ENCODE peak calls at places on chromosome 2, in nine cellular contexts. One of them, this sample, is unnamed.

GRCh38 chr2:111652038-111652437 is 232.0 kb downstream of the ANAPC1 start:
- DNase-seq in HCT116: no peak
- DNase-seq in vagina: no peak
- DNase-seq in sigmoid colon: no peak
- DNase-seq in breast epithelium: no peak
- DNase-seq in endothelial cell of umbilical vein: no peak
- DNase-seq in transverse colon: no peak
- DNase-seq in HepG2: no peak
- DNase-seq in GM12891: no peak
- DNase-seq in this sample: no peak

GRCh38 chr2:54557601-54558187 is 101.6 kb downstream of the SPTBN1 start:
- DNase-seq in HCT116: peak; percentile 81
- DNase-seq in vagina: no peak
- DNase-seq in sigmoid colon: peak; percentile 73
- DNase-seq in breast epithelium: peak; percentile 48
- DNase-seq in endothelial cell of umbilical vein: peak; percentile 73
- DNase-seq in transverse colon: peak; percentile 74
- DNase-seq in HepG2: peak; percentile 74
- DNase-seq in GM12891: no peak
- DNase-seq in this sample: no peak

GRCh38 chr2:5673148-5673860 is 18.9 kb upstream of the SOX11 start:
- DNase-seq in HCT116: no peak
- DNase-seq in vagina: no peak
- DNase-seq in sigmoid colon: no peak
- DNase-seq in breast epithelium: no peak
- DNase-seq in endothelial cell of umbilical vein: no peak
- DNase-seq in transverse colon: no peak
- DNase-seq in HepG2: no peak
- DNase-seq in GM12891: no peak
- DNase-seq in this sample: no peak

GRCh38 chr2:56565143-56565542 is 381.4 kb downstream of the CCDC85A start:
- DNase-seq in HCT116: no peak
- DNase-seq in vagina: no peak
- DNase-seq in sigmoid colon: no peak
- DNase-seq in breast epithelium: no peak
- DNase-seq in endothelial cell of umbilical vein: no peak
- DNase-seq in transverse colon: no peak
- DNase-seq in HepG2: no peak
- DNase-seq in GM12891: no peak
- DNase-seq in this sample: no peak

GRCh38 chr2:106143495-106144215 is 50.4 kb downstream of the UXS1 start:
- DNase-seq in HCT116: no peak
- DNase-seq in vagina: no peak
- DNase-seq in sigmoid colon: no peak
- DNase-seq in breast epithelium: no peak
- DNase-seq in endothelial cell of umbilical vein: peak; percentile 10
- DNase-seq in transverse colon: no peak
- DNase-seq in HepG2: no peak
- DNase-seq in GM12891: no peak
- DNase-seq in this sample: no peak

GRCh38 chr2:9336209-9336533 is 87.2 kb downstream of the ITGB1BP1 start:
- DNase-seq in HCT116: no peak
- DNase-seq in vagina: no peak
- DNase-seq in sigmoid colon: no peak
- DNase-seq in breast epithelium: no peak
- DNase-seq in endothelial cell of umbilical vein: peak; percentile 17
- DNase-seq in transverse colon: no peak
- DNase-seq in HepG2: peak; percentile 93
- DNase-seq in GM12891: peak; percentile 43
- DNase-seq in this sample: peak; percentile 13

GRCh38 chr2:88188741-88189140 is 18.6 kb downstream of the THNSL2 start:
- DNase-seq in HCT116: no peak
- DNase-seq in vagina: no peak
- DNase-seq in sigmoid colon: no peak
- DNase-seq in breast epithelium: no peak
- DNase-seq in endothelial cell of umbilical vein: no peak
- DNase-seq in transverse colon: no peak
- DNase-seq in HepG2: no peak
- DNase-seq in GM12891: no peak
- DNase-seq in this sample: no peak

GRCh38 chr2:170883683-170884082 is 45.4 kb upstream of the GORASP2 start:
- DNase-seq in HCT116: no peak
- DNase-seq in vagina: no peak
- DNase-seq in sigmoid colon: no peak
- DNase-seq in breast epithelium: no peak
- DNase-seq in endothelial cell of umbilical vein: no peak
- DNase-seq in transverse colon: no peak
- DNase-seq in HepG2: no peak
- DNase-seq in GM12891: no peak
- DNase-seq in this sample: no peak

GRCh38 chr2:202577250-202578183 is 57.3 kb upstream of the FAM117B start:
- DNase-seq in HCT116: no peak
- DNase-seq in vagina: no peak
- DNase-seq in sigmoid colon: no peak
- DNase-seq in breast epithelium: no peak
- DNase-seq in endothelial cell of umbilical vein: no peak
- DNase-seq in transverse colon: no peak
- DNase-seq in HepG2: peak; percentile 62
- DNase-seq in GM12891: no peak
- DNase-seq in this sample: no peak

GRCh38 chr2:86375623-86376022 is 38.2 kb upstream of the REEP1 start:
- DNase-seq in HCT116: no peak
- DNase-seq in vagina: no peak
- DNase-seq in sigmoid colon: no peak
- DNase-seq in breast epithelium: no peak
- DNase-seq in endothelial cell of umbilical vein: no peak
- DNase-seq in transverse colon: no peak
- DNase-seq in HepG2: no peak
- DNase-seq in GM12891: no peak
- DNase-seq in this sample: no peak

GRCh38 chr2:27954261-27954673 is 63.7 kb downstream of the BABAM2 start:
- DNase-seq in HCT116: no peak
- DNase-seq in vagina: no peak
- DNase-seq in sigmoid colon: no peak
- DNase-seq in breast epithelium: no peak
- DNase-seq in endothelial cell of umbilical vein: peak; percentile 65
- DNase-seq in transverse colon: peak; percentile 22
- DNase-seq in HepG2: no peak
- DNase-seq in GM12891: no peak
- DNase-seq in this sample: no peak

GRCh38 chr2:207479198-207479785 is 50.5 kb upstream of the CREB1 start:
- DNase-seq in HCT116: no peak
- DNase-seq in vagina: no peak
- DNase-seq in sigmoid colon: no peak
- DNase-seq in breast epithelium: no peak
- DNase-seq in endothelial cell of umbilical vein: no peak
- DNase-seq in transverse colon: no peak
- DNase-seq in HepG2: peak; percentile 52
- DNase-seq in GM12891: no peak
- DNase-seq in this sample: no peak

GRCh38 chr2:239398536-239398935 is 2.3 kb downstream of the HDAC4 start:
- DNase-seq in HCT116: no peak
- DNase-seq in vagina: no peak
- DNase-seq in sigmoid colon: peak; percentile 65
- DNase-seq in breast epithelium: no peak
- DNase-seq in endothelial cell of umbilical vein: no peak
- DNase-seq in transverse colon: no peak
- DNase-seq in HepG2: no peak
- DNase-seq in GM12891: no peak
- DNase-seq in this sample: no peak

GRCh38 chr2:20122864-20123263 is 71.4 kb upstream of the LAPTM4A start:
- DNase-seq in HCT116: no peak
- DNase-seq in vagina: no peak
- DNase-seq in sigmoid colon: no peak
- DNase-seq in breast epithelium: no peak
- DNase-seq in endothelial cell of umbilical vein: no peak
- DNase-seq in transverse colon: no peak
- DNase-seq in HepG2: no peak
- DNase-seq in GM12891: no peak
- DNase-seq in this sample: no peak
- TF ChIP-seq POLR2AphosphoS5 in HCT116: no peak
- TF ChIP-seq POLR2AphosphoS5 in vagina: peak; percentile 39
- TF ChIP-seq POLR2AphosphoS5 in sigmoid colon: no peak
- TF ChIP-seq POLR2AphosphoS5 in breast epithelium: no peak
- TF ChIP-seq POLR2AphosphoS5 in endothelial cell of umbilical vein: no peak
- TF ChIP-seq POLR2AphosphoS5 in transverse colon: no peak
- TF ChIP-seq POLR2AphosphoS5 in HepG2: no peak
- TF ChIP-seq POLR2AphosphoS5 in GM12891: no peak
- TF ChIP-seq POLR2AphosphoS5 in this sample: no peak

GRCh38 chr2:74419345-74419744 is 2.1 kb downstream of the C2orf81 start:
- DNase-seq in HCT116: no peak
- DNase-seq in vagina: no peak
- DNase-seq in sigmoid colon: no peak
- DNase-seq in breast epithelium: no peak
- DNase-seq in endothelial cell of umbilical vein: no peak
- DNase-seq in transverse colon: no peak
- DNase-seq in HepG2: no peak
- DNase-seq in GM12891: no peak
- DNase-seq in this sample: no peak

GRCh38 chr2:74423226-74424095 is 1.9 kb downstream of the WDR54 start:
- DNase-seq in HCT116: no peak
- DNase-seq in vagina: no peak
- DNase-seq in sigmoid colon: peak; percentile 64
- DNase-seq in breast epithelium: no peak
- DNase-seq in endothelial cell of umbilical vein: no peak
- DNase-seq in transverse colon: no peak
- DNase-seq in HepG2: no peak
- DNase-seq in GM12891: no peak
- DNase-seq in this sample: no peak

GRCh38 chr2:74424139-74424992 is 2.8 kb downstream of the WDR54 start:
- DNase-seq in HCT116: no peak
- DNase-seq in vagina: no peak
- DNase-seq in sigmoid colon: peak; percentile 24
- DNase-seq in breast epithelium: no peak
- DNase-seq in endothelial cell of umbilical vein: no peak
- DNase-seq in transverse colon: no peak
- DNase-seq in HepG2: no peak
- DNase-seq in GM12891: no peak
- DNase-seq in this sample: no peak

GRCh38 chr2:74420006-74420405 is 1.4 kb downstream of the C2orf81 start:
- DNase-seq in HCT116: no peak
- DNase-seq in vagina: no peak
- DNase-seq in sigmoid colon: no peak
- DNase-seq in breast epithelium: no peak
- DNase-seq in endothelial cell of umbilical vein: no peak
- DNase-seq in transverse colon: no peak
- DNase-seq in HepG2: no peak
- DNase-seq in GM12891: no peak
- DNase-seq in this sample: no peak

DNA sequence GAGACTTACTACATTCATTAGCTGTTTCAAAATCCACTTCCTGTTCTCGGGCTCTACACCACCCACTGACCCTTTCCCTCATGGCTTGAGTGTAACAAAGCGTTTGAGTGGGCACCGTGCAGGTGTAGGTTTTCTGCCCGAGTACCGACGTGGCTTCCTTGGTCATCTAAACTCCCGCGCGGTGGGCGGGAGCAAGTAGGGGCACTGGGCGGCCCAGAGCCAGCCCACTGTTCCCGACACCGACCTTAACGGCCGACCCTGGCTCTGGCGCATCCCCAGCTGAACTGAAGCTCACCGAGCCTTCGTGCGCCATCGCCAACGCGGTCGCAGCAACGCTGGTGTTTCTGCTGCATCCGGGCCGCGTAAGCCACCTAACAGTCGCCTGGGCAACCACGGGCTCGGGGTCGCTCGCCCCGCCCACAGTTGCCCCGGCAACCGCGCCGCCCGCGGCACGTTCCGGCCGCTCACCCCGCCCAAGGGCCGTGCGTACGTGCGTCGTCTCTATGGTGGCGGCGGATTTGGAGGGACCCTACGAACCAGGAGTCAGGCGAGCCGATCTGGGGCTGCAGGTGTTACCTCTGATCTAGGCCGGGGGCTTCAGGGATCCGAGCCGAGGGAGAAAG is at the start of the genes C2orf81 and WDR54:
- DNase-seq in HCT116: peak; percentile 79
- DNase-seq in vagina: no peak
- DNase-seq in sigmoid colon: peak; percentile 92
- DNase-seq in breast epithelium: peak; percentile 57
- DNase-seq in endothelial cell of umbilical vein: peak; percentile 86
- DNase-seq in transverse colon: peak; percentile 91
- DNase-seq in HepG2: peak; percentile 75
- DNase-seq in GM12891: peak; percentile 95
- DNase-seq in this sample: peak; percentile 94
- TF ChIP-seq POLR2A in HCT116: peak; percentile 60
- TF ChIP-seq POLR2A in vagina: no peak
- TF ChIP-seq POLR2A in sigmoid colon: no peak
- TF ChIP-seq POLR2A in breast epithelium: peak; percentile 28
- TF ChIP-seq POLR2A in endothelial cell of umbilical vein: no peak
- TF ChIP-seq POLR2A in transverse colon: peak; percentile 43
- TF ChIP-seq POLR2A in HepG2: peak; percentile 37
- TF ChIP-seq POLR2A in GM12891: peak; percentile 95
- TF ChIP-seq POLR2A in this sample: peak; percentile 93

GRCh38 chr2:30689496-30690125 is 117.6 kb downstream of the CAPN13 start:
- DNase-seq in HCT116: no peak
- DNase-seq in vagina: no peak
- DNase-seq in sigmoid colon: peak; percentile 56
- DNase-seq in breast epithelium: no peak
- DNase-seq in endothelial cell of umbilical vein: no peak
- DNase-seq in transverse colon: no peak
- DNase-seq in HepG2: no peak
- DNase-seq in GM12891: no peak
- DNase-seq in this sample: no peak

GRCh38 chr2:30691091-30691947 is 115.9 kb downstream of the CAPN13 start:
- DNase-seq in HCT116: no peak
- DNase-seq in vagina: no peak
- DNase-seq in sigmoid colon: peak; percentile 25
- DNase-seq in breast epithelium: no peak
- DNase-seq in endothelial cell of umbilical vein: no peak
- DNase-seq in transverse colon: no peak
- DNase-seq in HepG2: no peak
- DNase-seq in GM12891: no peak
- DNase-seq in this sample: no peak

GRCh38 chr2:30688956-30689401 is 118.3 kb downstream of the CAPN13 start:
- DNase-seq in HCT116: no peak
- DNase-seq in vagina: no peak
- DNase-seq in sigmoid colon: peak; percentile 60
- DNase-seq in breast epithelium: peak; percentile 64
- DNase-seq in endothelial cell of umbilical vein: no peak
- DNase-seq in transverse colon: no peak
- DNase-seq in HepG2: no peak
- DNase-seq in GM12891: no peak
- DNase-seq in this sample: no peak

GRCh38 chr2:30691948-30692828 is 115.1 kb downstream of the CAPN13 start:
- DNase-seq in HCT116: no peak
- DNase-seq in vagina: no peak
- DNase-seq in sigmoid colon: peak; percentile 56
- DNase-seq in breast epithelium: no peak
- DNase-seq in endothelial cell of umbilical vein: no peak
- DNase-seq in transverse colon: no peak
- DNase-seq in HepG2: no peak
- DNase-seq in GM12891: no peak
- DNase-seq in this sample: no peak

GRCh38 chr2:30690126-30690561 is 117.1 kb downstream of the CAPN13 start:
- DNase-seq in HCT116: no peak
- DNase-seq in vagina: no peak
- DNase-seq in sigmoid colon: peak; percentile 64
- DNase-seq in breast epithelium: peak; percentile 92
- DNase-seq in endothelial cell of umbilical vein: no peak
- DNase-seq in transverse colon: no peak
- DNase-seq in HepG2: no peak
- DNase-seq in GM12891: no peak
- DNase-seq in this sample: no peak
- TF ChIP-seq POLR2AphosphoS5 in HCT116: no peak
- TF ChIP-seq POLR2AphosphoS5 in vagina: peak; percentile 32
- TF ChIP-seq POLR2AphosphoS5 in sigmoid colon: peak; percentile 16
- TF ChIP-seq POLR2AphosphoS5 in breast epithelium: peak; percentile 50
- TF ChIP-seq POLR2AphosphoS5 in endothelial cell of umbilical vein: no peak
- TF ChIP-seq POLR2AphosphoS5 in transverse colon: peak; percentile 44
- TF ChIP-seq POLR2AphosphoS5 in HepG2: no peak
- TF ChIP-seq POLR2AphosphoS5 in GM12891: no peak
- TF ChIP-seq POLR2AphosphoS5 in this sample: no peak

GRCh38 chr2:70089220-70089945 is 2.1 kb downstream of the PCBP1 start:
- DNase-seq in HCT116: no peak
- DNase-seq in vagina: no peak
- DNase-seq in sigmoid colon: peak; percentile 69
- DNase-seq in breast epithelium: peak; percentile 44
- DNase-seq in endothelial cell of umbilical vein: peak; percentile 52
- DNase-seq in transverse colon: no peak
- DNase-seq in HepG2: peak; percentile 24
- DNase-seq in GM12891: no peak
- DNase-seq in this sample: no peak
- TF ChIP-seq POLR2A in HCT116: peak; percentile 42
- TF ChIP-seq POLR2A in vagina: no peak
- TF ChIP-seq POLR2A in sigmoid colon: no peak
- TF ChIP-seq POLR2A in breast epithelium: no peak
- TF ChIP-seq POLR2A in endothelial cell of umbilical vein: no peak
- TF ChIP-seq POLR2A in transverse colon: no peak
- TF ChIP-seq POLR2A in HepG2: peak; percentile 60
- TF ChIP-seq POLR2A in GM12891: peak; percentile 82
- TF ChIP-seq POLR2A in this sample: peak; percentile 51

This sample was measured in GM12892.